ENCODE peak calls at places on chromosomes 1 and 21, in ten cellular contexts. D is spleen, W is mucosa of descending colon, K is adrenal gland, E is colonic mucosa, T is suprapubic skin, L is tibial artery, J is BJ, R is endothelial cell of umbilical vein, G is heart left ventricle. A is an unnamed sample.
A peak's percentile ranks its signal among the peaks of the same experiment; 100 is the strongest.

GRCh38 chr1:64320470-64320869 is 117.0 kb downstream of the UBE2U start:
- DNase-seq in D (no peak), W (no peak), K (no peak), E (no peak), T (no peak), L (no peak), J (no peak), R (peak; percentile 24), G (no peak), A (no peak)

GRCh38 chr1:7785108-7785507 is 1.0 kb downstream of the PER3 start:
- DNase-seq in D (no peak), W (no peak), K (no peak), E (no peak), T (no peak), L (no peak), J (no peak), R (no peak), G (no peak), A (no peak)

GRCh38 chr1:40837601-40838000 is 24.6 kb downstream of the CITED4 start:
- DNase-seq in D (no peak), W (no peak), K (no peak), E (no peak), T (no peak), L (no peak), J (no peak), R (no peak), G (no peak), A (no peak)

GRCh38 chr1:99282536-99282935 is 18.2 kb downstream of the PLPPR4 start:
- DNase-seq in D (no peak), W (no peak), K (no peak), E (no peak), T (no peak), L (no peak), J (no peak), R (no peak), G (no peak), A (no peak)

GRCh38 chr1:7726623-7727022 is 44.5 kb upstream of the VAMP3 start:
- DNase-seq in D (no peak), W (no peak), K (no peak), E (no peak), T (no peak), L (no peak), J (no peak), R (peak; percentile 21), G (peak; percentile 32), A (no peak)

GRCh38 chr1:109883248-109883955 is 27.2 kb upstream of the CSF1 start:
- DNase-seq in D (no peak), W (no peak), K (peak; percentile 81), E (no peak), T (peak; percentile 80), L (peak; percentile 93), J (no peak), R (no peak), G (no peak), A (no peak)

GRCh38 chr1:117271959-117272358 is 61.2 kb upstream of the VTCN1 start:
- DNase-seq in D (no peak), W (no peak), K (no peak), E (no peak), T (no peak), L (no peak), J (no peak), R (no peak), G (no peak), A (no peak)

GRCh38 chr1:246592695-246593094 is 26.4 kb downstream of the CNST start:
- DNase-seq in D (no peak), W (no peak), K (no peak), E (no peak), T (no peak), L (no peak), J (peak; percentile 90), R (no peak), G (no peak), A (no peak)

DNA sequence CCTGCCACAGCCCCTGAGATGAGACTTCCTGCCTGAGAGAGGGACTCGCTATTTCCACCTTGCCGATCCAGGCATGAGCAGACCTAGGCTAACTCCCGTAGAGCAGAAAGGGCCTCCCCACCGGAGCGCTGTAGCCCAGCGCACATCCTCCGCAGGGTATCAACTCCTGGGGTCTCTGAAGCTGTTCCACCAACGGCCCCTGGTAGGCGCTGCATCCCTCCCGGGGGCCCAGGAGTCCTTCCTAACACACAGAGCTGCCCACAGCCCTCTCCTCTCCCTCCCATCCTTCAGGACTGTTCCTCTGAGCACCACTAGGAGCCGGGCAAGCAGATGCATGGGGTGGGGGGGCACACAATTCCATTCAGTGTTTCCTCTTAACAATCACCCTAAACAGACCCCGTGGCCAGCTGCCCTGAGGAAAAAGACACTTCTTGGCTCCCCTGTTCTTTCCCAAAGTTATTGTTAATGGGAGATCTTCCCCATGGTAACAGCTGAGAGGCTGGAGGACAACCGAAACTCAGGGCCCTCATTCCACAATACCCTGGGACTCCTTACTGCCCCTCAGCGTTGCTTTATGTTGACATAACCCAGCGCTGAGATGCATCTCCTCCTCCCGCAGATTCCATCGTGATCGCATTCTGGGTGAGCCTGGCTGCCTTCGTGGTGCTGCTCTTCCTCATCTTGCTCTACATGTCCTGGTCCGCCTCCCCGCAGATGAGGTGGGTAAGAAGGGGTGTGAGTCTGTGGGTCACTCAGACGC is 7.5 kb downstream of the MRAP start:
- DNase-seq in D (no peak), W (no peak), K (peak; percentile 55), E (peak; percentile 14), T (peak; percentile 59), L (no peak), J (no peak), R (peak; percentile 25), G (no peak), A (no peak)
- TF ChIP-seq CTCF in D (no peak), W (no peak), K (no peak), E (no peak), T (no peak), L (no peak), J (no peak), R (peak; percentile 45), G (peak; percentile 28), A (no peak)

DNA sequence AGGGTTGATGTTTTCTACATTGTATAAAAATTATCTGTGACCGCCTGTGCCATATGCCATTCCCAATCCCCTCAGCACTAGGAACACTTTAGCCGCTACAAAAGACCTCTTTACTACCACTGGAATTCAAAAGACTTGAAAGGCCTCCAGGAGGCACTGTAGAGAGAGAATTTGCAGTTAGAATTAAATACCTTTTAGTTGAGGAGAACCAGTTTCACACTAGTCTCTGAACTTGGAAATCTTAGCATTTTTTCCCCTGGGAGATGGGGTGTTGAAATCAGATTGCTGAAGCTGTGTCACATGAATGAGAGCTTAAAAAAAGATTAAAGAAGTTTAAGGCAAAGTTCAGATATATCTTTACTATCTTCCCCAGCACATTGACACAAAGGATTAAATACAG is 291.0 kb downstream of the ADGRL2 start:
- DNase-seq in D (no peak), W (no peak), K (no peak), E (no peak), T (no peak), L (no peak), J (no peak), R (no peak), G (no peak), A (no peak)
- TF ChIP-seq CTCF in D (no peak), W (no peak), K (no peak), E (no peak), T (no peak), L (no peak), J (no peak), R (no peak), G (no peak), A (no peak)

DNA sequence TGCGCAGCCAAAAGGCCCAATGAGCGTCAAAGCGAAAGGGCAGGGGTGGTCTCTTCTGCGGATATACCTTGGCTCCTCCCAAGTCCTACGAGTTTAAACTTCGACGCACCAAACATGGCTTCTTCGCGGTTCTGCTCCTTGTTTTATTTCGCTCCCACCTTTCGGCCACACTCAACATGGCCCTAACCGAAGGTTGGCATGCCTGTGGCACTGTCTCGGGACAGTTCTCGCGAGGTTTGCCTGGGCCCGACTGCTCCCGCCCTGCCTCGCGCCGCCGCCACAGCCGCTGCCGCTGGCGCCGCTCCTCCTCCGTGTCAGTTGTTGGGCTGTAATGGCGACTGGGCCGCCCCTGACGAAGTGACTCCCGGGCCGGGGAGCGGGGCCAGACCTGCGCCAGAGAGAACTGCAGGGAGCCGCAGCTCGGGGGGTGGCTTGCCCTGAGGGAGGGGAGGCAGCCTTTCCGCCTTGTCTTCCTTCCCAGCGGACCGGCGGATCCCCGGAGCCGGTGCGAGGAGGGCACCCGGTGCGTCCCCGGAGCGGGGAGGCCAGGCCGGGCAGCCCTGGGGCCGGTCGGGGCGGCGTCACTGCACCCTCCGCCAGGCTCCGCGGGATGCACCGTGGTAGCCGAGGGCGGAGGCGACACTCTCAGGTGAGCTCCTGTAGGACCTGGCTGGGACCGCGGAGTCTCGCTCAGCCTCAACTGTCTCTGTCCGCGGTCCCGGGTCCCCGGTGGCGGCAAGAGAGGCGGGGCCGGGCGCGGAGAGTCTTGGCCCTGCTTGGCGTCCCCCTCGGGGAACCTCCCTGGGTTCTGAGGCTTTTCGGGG is at the start of gene CEP350:
- DNase-seq in D (peak; percentile 100), W (peak; percentile 99), K (peak; percentile 99), E (peak; percentile 98), T (peak; percentile 97), L (peak; percentile 99), J (peak; percentile 96), R (peak; percentile 99), G (peak; percentile 99), A (peak; percentile 95)
- TF ChIP-seq CTCF in D (no peak), W (no peak), K (no peak), E (no peak), T (no peak), L (no peak), J (no peak), R (no peak), G (no peak), A (no peak)

GRCh38 chr1:58581641-58582040 is 4.6 kb upstream of the TACSTD2 start:
- DNase-seq in D (no peak), W (no peak), K (no peak), E (no peak), T (no peak), L (no peak), J (no peak), R (no peak), G (no peak), A (no peak)

GRCh38 chr1:58577676-58578073 is 623 bp upstream of the TACSTD2 start:
- DNase-seq in D (no peak), W (no peak), K (no peak), E (no peak), T (no peak), L (no peak), J (no peak), R (peak; percentile 60), G (no peak), A (no peak)

GRCh38 chr1:58576727-58577675 is at the start of gene TACSTD2:
- DNase-seq in D (peak; percentile 86), W (peak; percentile 53), K (no peak), E (peak; percentile 58), T (peak; percentile 88), L (peak; percentile 70), J (no peak), R (peak; percentile 77), G (no peak), A (no peak)

GRCh38 chr1:58583496-58583895 is 6.4 kb upstream of the TACSTD2 start:
- DNase-seq in D (no peak), W (no peak), K (no peak), E (no peak), T (no peak), L (no peak), J (no peak), R (peak; percentile 50), G (no peak), A (no peak)

DNA sequence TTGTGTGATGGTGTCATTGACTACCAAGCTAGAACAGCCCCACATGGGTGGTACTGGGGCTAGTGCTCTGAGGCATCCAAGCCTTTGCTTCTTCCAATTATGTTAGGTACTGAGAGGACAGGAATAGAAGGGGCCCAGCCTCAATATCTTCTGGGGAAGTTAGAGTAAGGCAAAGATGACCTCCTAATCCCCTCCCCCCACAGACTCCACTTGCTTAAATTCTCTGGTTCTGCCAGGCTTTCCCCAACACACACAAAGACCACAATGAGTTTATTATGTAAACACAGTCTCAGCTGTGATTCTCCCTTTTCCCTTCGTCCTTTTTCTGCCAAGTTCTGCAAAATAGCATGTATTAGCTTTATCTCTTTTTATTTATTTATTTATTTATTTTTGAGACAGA is 3.1 kb upstream of the TACSTD2 start:
- DNase-seq in D (no peak), W (no peak), K (no peak), E (no peak), T (no peak), L (no peak), J (no peak), R (no peak), G (no peak), A (no peak)
- TF ChIP-seq CTCF in D (no peak), W (no peak), K (no peak), E (no peak), T (no peak), L (no peak), J (no peak), R (no peak), G (no peak), A (no peak)